ENCODE peak calls at places on chromosomes 13 and 19, in six cellular contexts. M, S, O, I, Y and P are unnamed samples.

GRCh38 chr13:58134012-58134411 is 502.5 kb downstream of the PCDH17 start:
- DNase-seq in M (peak), S (no peak), O (no peak), I (no peak), Y (no peak), P (peak)

GRCh38 chr19:42197375-42197817 is 20.1 kb downstream of the DEDD2 start:
- DNase-seq in M (no peak), S (no peak), O (no peak), I (no peak), Y (no peak), P (no peak)

GRCh38 chr13:48975926-48976676 is 389 bp downstream of the FNDC3A start:
- DNase-seq in M (peak), S (peak), O (peak), I (peak), Y (peak), P (peak)

GRCh38 chr13:31476753-31477152 is 262.6 kb upstream of the RXFP2 start:
- DNase-seq in M (no peak), S (peak), O (no peak), I (no peak), Y (no peak), P (peak)

GRCh38 chr13:45718992-45719391 is 16.9 kb downstream of the CBY2 start:
- DNase-seq in M (no peak), S (peak), O (no peak), I (no peak), Y (no peak), P (peak)

GRCh38 chr13:114213980-114214379 is 20.7 kb upstream of the CDC16 start:
- DNase-seq in M (no peak), S (no peak), O (no peak), I (no peak), Y (no peak), P (no peak)

GRCh38 chr19:57720878-57721277 is 6.5 kb downstream of the ZNF671 start:
- DNase-seq in M (no peak), S (no peak), O (peak), I (no peak), Y (no peak), P (no peak)

GRCh38 chr19:44032001-44032610 is 6.9 kb downstream of the ZNF222 start:
- DNase-seq in M (no peak), S (no peak), O (no peak), I (no peak), Y (no peak), P (no peak)

GRCh38 chr19:10270616-10271394 is at the start of gene ICAM1:
- DNase-seq in M (no peak), S (peak), O (peak), I (peak), Y (peak), P (peak)

GRCh38 chr19:56310462-56310861 is 4.2 kb downstream of the ZSCAN5A start:
- DNase-seq in M (no peak), S (no peak), O (no peak), I (no peak), Y (no peak), P (no peak)

GRCh38 chr19:18020212-18021067 is 12.5 kb downstream of the ARRDC2 start:
- DNase-seq in M (no peak), S (peak), O (no peak), I (peak), Y (no peak), P (no peak)

GRCh38 chr19:36330226-36330625 is 48.8 kb downstream of the ZFP14 start:
- DNase-seq in M (no peak), S (no peak), O (no peak), I (no peak), Y (no peak), P (no peak)

GRCh38 chr13:46552302-46552680 is 679 bp upstream of the LRCH1 start:
- DNase-seq in M (no peak), S (no peak), O (no peak), I (no peak), Y (no peak), P (no peak)

GRCh38 chr19:34480971-34481821 is at the start of gene WTIP:
- DNase-seq in M (peak), S (peak), O (peak), I (peak), Y (peak), P (peak)

GRCh38 chr13:45490068-45490467 is 25.3 kb downstream of the COG3 start:
- DNase-seq in M (no peak), S (no peak), O (no peak), I (no peak), Y (no peak), P (peak)

GRCh38 chr19:40974633-40975037 is 16.4 kb upstream of the CYP2B6 start:
- DNase-seq in M (peak), S (peak), O (peak), I (peak), Y (peak), P (peak)

GRCh38 chr13:107867701-107868661 is 347.4 kb downstream of the LIG4 start:
- DNase-seq in M (peak), S (peak), O (peak), I (peak), Y (no peak), P (peak)

GRCh38 chr19:7874080-7874856 is at the start of gene PRR36:
- DNase-seq in M (peak), S (peak), O (peak), I (no peak), Y (peak), P (peak)

GRCh38 chr13:69579351-69579750 is 528.3 kb upstream of the ATXN8OS start:
- DNase-seq in M (no peak), S (peak), O (no peak), I (no peak), Y (no peak), P (peak)

GRCh38 chr19:34345934-34346333 is 19.1 kb upstream of the GPI start:
- DNase-seq in M (no peak), S (peak), O (peak), I (peak), Y (peak), P (peak)

GRCh38 chr13:24050292-24050711 is 110.2 kb upstream of the SPATA13 start:
- DNase-seq in M (no peak), S (peak), O (no peak), I (peak), Y (peak), P (no peak)

GRCh38 chr19:23716792-23717191 is 29.8 kb upstream of the ZNF675 start:
- DNase-seq in M (no peak), S (no peak), O (no peak), I (no peak), Y (no peak), P (no peak)

GRCh38 chr13:110382229-110382628 is 75.1 kb downstream of the COL4A2 start:
- DNase-seq in M (no peak), S (peak), O (no peak), I (peak), Y (peak), P (no peak)

GRCh38 chr13:111852701-111853100 is 214.2 kb upstream of the SOX1 start:
- DNase-seq in M (no peak), S (no peak), O (peak), I (no peak), Y (no peak), P (peak)

GRCh38 chr13:94548382-94549240 is 47.3 kb downstream of the TGDS start:
- DNase-seq in M (no peak), S (peak), O (no peak), I (peak), Y (no peak), P (no peak)

GRCh38 chr19:45752639-45753038 is 16.4 kb downstream of the SIX5 start:
- DNase-seq in M (no peak), S (no peak), O (no peak), I (no peak), Y (no peak), P (no peak)

GRCh38 chr13:19984430-19985218 is 26.1 kb downstream of the ZMYM2 start:
- DNase-seq in M (peak), S (peak), O (no peak), I (peak), Y (peak), P (peak)

GRCh38 chr19:8938576-8938975 is 71.6 kb downstream of the MUC16 start:
- DNase-seq in M (no peak), S (no peak), O (no peak), I (no peak), Y (peak), P (no peak)

GRCh38 chr13:79392882-79393563 is 13.0 kb downstream of the RBM26 start:
- DNase-seq in M (no peak), S (peak), O (no peak), I (peak), Y (no peak), P (no peak)

GRCh38 chr19:47765522-47766358 is 12.8 kb upstream of the SELENOW start:
- DNase-seq in M (no peak), S (peak), O (peak), I (peak), Y (peak), P (peak)

GRCh38 chr13:87123987-87124784 is 547.0 kb upstream of the SLITRK5 start:
- DNase-seq in M (peak), S (peak), O (no peak), I (peak), Y (peak), P (peak)

GRCh38 chr13:51729853-51730553 is 74.0 kb downstream of the DHRS12 start:
- DNase-seq in M (no peak), S (peak), O (no peak), I (peak), Y (peak), P (peak)

GRCh38 chr13:20654156-20654555 is 49.3 kb upstream of the IL17D start:
- DNase-seq in M (no peak), S (no peak), O (no peak), I (peak), Y (no peak), P (no peak)

GRCh38 chr13:43545317-43545874 is 241.4 kb downstream of the ENOX1 start:
- DNase-seq in M (no peak), S (peak), O (no peak), I (no peak), Y (no peak), P (no peak)

GRCh38 chr19:10091892-10092641 is 6.0 kb downstream of the SHFL start:
- DNase-seq in M (no peak), S (no peak), O (no peak), I (no peak), Y (no peak), P (no peak)

GRCh38 chr19:16034958-16035560 is 41.2 kb upstream of the TPM4 start:
- DNase-seq in M (no peak), S (no peak), O (no peak), I (no peak), Y (no peak), P (no peak)

GRCh38 chr13:50219743-50220142 is 204.5 kb downstream of the KCNRG start:
- DNase-seq in M (no peak), S (no peak), O (no peak), I (no peak), Y (no peak), P (no peak)

GRCh38 chr19:55099557-55100506 is 17.6 kb downstream of the PPP1R12C start:
- DNase-seq in M (no peak), S (no peak), O (peak), I (no peak), Y (no peak), P (peak)

GRCh38 chr13:93305886-93306285 is 79.3 kb downstream of the GPC6 start:
- DNase-seq in M (no peak), S (no peak), O (no peak), I (peak), Y (no peak), P (no peak)
- H3K4me3 ChIP-seq in M (no peak), S (no peak), O (no peak), I (no peak), Y (no peak), P (no peak)

GRCh38 chr13:106597190-106597589 is 29.3 kb upstream of the ARGLU1 start:
- DNase-seq in M (no peak), S (no peak), O (no peak), I (no peak), Y (peak), P (no peak)
- H3K23ac ChIP-seq in M (no peak), S (no peak), O (no peak), I (no peak), Y (no peak), P (no peak)

DNA sequence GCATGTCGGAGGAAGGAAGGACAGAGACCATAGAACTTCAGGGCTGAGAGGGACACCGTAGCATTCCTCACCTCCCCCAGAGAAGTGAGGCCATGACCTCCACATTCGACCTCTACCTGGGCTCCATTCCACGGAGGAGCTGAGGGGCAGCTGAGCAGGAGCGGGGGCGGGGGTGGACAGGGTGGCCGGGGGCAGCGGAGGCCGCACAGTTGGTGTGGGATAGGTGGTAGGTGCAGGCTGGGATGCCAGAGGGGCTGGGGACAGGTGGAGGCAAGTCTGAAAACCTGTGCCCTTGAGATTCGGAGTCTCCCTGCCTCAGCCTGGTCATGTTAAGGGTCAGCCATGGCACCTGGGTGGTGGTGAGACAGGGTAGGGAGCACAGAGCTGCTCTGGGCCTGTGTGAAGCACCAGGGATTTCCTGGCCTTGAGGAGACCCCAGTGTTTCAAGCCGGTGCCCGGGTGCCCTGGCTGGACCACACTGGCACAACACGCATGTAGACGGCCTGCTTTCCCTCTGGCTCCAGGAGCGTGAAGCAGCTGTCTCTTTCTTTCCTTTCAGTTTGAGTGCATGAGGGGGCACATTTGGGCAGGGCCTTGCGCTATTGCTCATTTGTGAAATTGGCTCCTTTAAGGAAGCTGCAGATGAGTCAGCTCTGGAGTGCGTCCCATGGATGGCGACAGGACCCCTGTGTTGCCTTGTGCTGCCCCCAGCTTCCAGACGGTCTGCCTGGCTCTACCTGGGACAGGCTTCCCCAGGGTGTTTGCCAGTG is 51.8 kb downstream of the TSSK6 start:
- DNase-seq in M (no peak), S (peak), O (no peak), I (peak), Y (no peak), P (peak)
- H3K9ac ChIP-seq in M (peak), S (peak), O (no peak), I (peak), Y (peak), P (peak)

GRCh38 chr19:1325568-1326294 is 40.1 kb downstream of the EFNA2 start:
- DNase-seq in M (no peak), S (no peak), O (no peak), I (no peak), Y (no peak), P (no peak)
- H3K4me3 ChIP-seq in M (no peak), S (peak), O (no peak), I (no peak), Y (no peak), P (no peak)

GRCh38 chr13:26658491-26658890 is 101.0 kb downstream of the WASF3 start:
- DNase-seq in M (peak), S (no peak), O (no peak), I (no peak), Y (no peak), P (no peak)
- H3K23ac ChIP-seq in M (no peak), S (no peak), O (no peak), I (no peak), Y (no peak), P (no peak)

GRCh38 chr13:113117956-113118327 is 4.7 kb upstream of the F10 start:
- DNase-seq in M (no peak), S (no peak), O (no peak), I (no peak), Y (no peak), P (no peak)
- H3K9ac ChIP-seq in M (no peak), S (no peak), O (no peak), I (no peak), Y (no peak), P (no peak)

GRCh38 chr13:82439159-82439904 is 1442.9 kb downstream of the SLITRK1 start:
- DNase-seq in M (no peak), S (no peak), O (no peak), I (no peak), Y (no peak), P (no peak)

GRCh38 chr13:82432949-82433348 is 1449.3 kb downstream of the SLITRK1 start:
- DNase-seq in M (no peak), S (no peak), O (no peak), I (no peak), Y (no peak), P (no peak)

GRCh38 chr13:82436099-82436585 is 1446.1 kb downstream of the SLITRK1 start:
- DNase-seq in M (no peak), S (no peak), O (no peak), I (no peak), Y (no peak), P (no peak)

GRCh38 chr13:82438320-82438719 is 1444.0 kb downstream of the SLITRK1 start:
- DNase-seq in M (no peak), S (no peak), O (no peak), I (no peak), Y (no peak), P (no peak)
- H3K4me3 ChIP-seq in M (no peak), S (no peak), O (no peak), I (no peak), Y (no peak), P (no peak)

GRCh38 chr13:99690426-99691189 is 189.3 kb downstream of the TM9SF2 start:
- DNase-seq in M (peak), S (no peak), O (no peak), I (no peak), Y (peak), P (peak)

GRCh38 chr13:99687728-99688397 is 186.6 kb downstream of the TM9SF2 start:
- DNase-seq in M (peak), S (no peak), O (no peak), I (no peak), Y (peak), P (peak)

GRCh38 chr13:99686944-99687382 is 185.7 kb downstream of the TM9SF2 start:
- DNase-seq in M (no peak), S (no peak), O (peak), I (no peak), Y (no peak), P (peak)

GRCh38 chr13:99689955-99690354 is 188.7 kb downstream of the TM9SF2 start:
- DNase-seq in M (no peak), S (no peak), O (no peak), I (no peak), Y (no peak), P (peak)

GRCh38 chr13:99688776-99689175 is 187.5 kb downstream of the TM9SF2 start:
- DNase-seq in M (no peak), S (no peak), O (no peak), I (no peak), Y (no peak), P (peak)
- H3K23ac ChIP-seq in M (no peak), S (no peak), O (no peak), I (no peak), Y (no peak), P (no peak)